ENCODE peak calls at places on chromosomes 13 and 19, in four cellular contexts. T, V, C and F are unnamed samples.

GRCh38 chr13:100129605-100130004 is 40.7 kb downstream of the PCCA start:
- DNase-seq in T (no peak), V (no peak), C (no peak), F (no peak)

GRCh38 chr13:48006396-48006795 is 5.3 kb upstream of the SUCLA2 start:
- DNase-seq in V (no peak), T (no peak), C (no peak), F (no peak)

GRCh38 chr13:109773276-109773675 is 13.1 kb downstream of the IRS2 start:
- DNase-seq in C (peak), T (no peak), V (no peak), F (no peak)

GRCh38 chr19:589693-590395 is at the start of gene HCN2:
- DNase-seq in V (no peak), T (no peak), C (no peak), F (no peak)

GRCh38 chr19:40443930-40444180 is 280 bp downstream of the SERTAD3 start:
- DNase-seq in T (no peak), V (no peak), C (no peak), F (no peak)

GRCh38 chr19:4288091-4288777 is 9.2 kb downstream of the SHD start:
- DNase-seq in C (peak), T (no peak), V (no peak), F (no peak)

GRCh38 chr13:94305934-94306333 is 173.5 kb downstream of the DCT start:
- DNase-seq in V (no peak), C (no peak), T (no peak), F (no peak)

GRCh38 chr19:45395524-45396388 is 9.1 kb downstream of the PPP1R13L start:
- DNase-seq in V (no peak), T (no peak), C (no peak), F (no peak)

GRCh38 chr19:30115947-30116346 is 173.9 kb downstream of the URI1 start:
- DNase-seq in C (no peak), T (no peak), V (no peak), F (no peak)

GRCh38 chr19:35248310-35249145 is at the start of gene LSR:
- DNase-seq in V (peak), T (peak), C (no peak), F (peak)

GRCh38 chr19:2207991-2208860 is 27.9 kb downstream of the PLEKHJ1 start:
- DNase-seq in V (peak), T (no peak), C (no peak), F (no peak)

GRCh38 chr13:92354583-92354982 is 872.0 kb upstream of the GPC6 start:
- DNase-seq in V (no peak), C (no peak), T (no peak), F (no peak)

GRCh38 chr13:65597839-65598818 is 1632.0 kb downstream of the PCDH9 start:
- DNase-seq in C (no peak), V (no peak), T (no peak), F (no peak)

GRCh38 chr19:38848299-38849146 is 1.3 kb downstream of the HNRNPL start:
- DNase-seq in T (no peak), C (no peak), V (no peak), F (no peak)

GRCh38 chr13:41546372-41547252 is 89.3 kb downstream of the RGCC start:
- DNase-seq in T (no peak), V (no peak), C (peak), F (no peak)

GRCh38 chr13:43424386-43424785 is 362.4 kb downstream of the ENOX1 start:
- DNase-seq in T (no peak), C (no peak), V (no peak), F (no peak)

GRCh38 chr19:43997631-43998290 is 5.0 kb upstream of the ZNF230 start:
- DNase-seq in T (no peak), V (no peak), C (no peak), F (no peak)

GRCh38 chr19:46861691-46862503 is 1.1 kb downstream of the ARHGAP35 start:
- DNase-seq in T (peak), V (peak), C (no peak), F (peak)

GRCh38 chr19:32407004-32407992 is 1.7 kb downstream of the DPY19L3 start:
- DNase-seq in T (no peak), C (no peak), V (no peak), F (peak)

GRCh38 chr19:11136400-11137101 is 19.0 kb downstream of the SPC24 start:
- DNase-seq in T (no peak), C (no peak), V (no peak), F (no peak)

GRCh38 chr13:72959643-72960042 is 99.2 kb upstream of the KLF5 start:
- DNase-seq in V (no peak), C (no peak), T (no peak), F (no peak)

GRCh38 chr13:67230774-67231480 is 791 bp upstream of the PCDH9 start:
- DNase-seq in V (peak), T (peak), C (peak), F (peak)
- TF ChIP-seq POLR2A in V (no peak), T (no peak), C (no peak), F (no peak)

GRCh38 chr19:15714638-15715037 is 13.2 kb upstream of the OR10H2 start:
- DNase-seq in T (no peak), C (no peak), V (no peak), F (no peak)

GRCh38 chr19:15721208-15721607 is 6.6 kb upstream of the OR10H2 start:
- DNase-seq in V (no peak), C (no peak), T (no peak), F (no peak)

GRCh38 chr19:15717781-15718180 is 10.0 kb upstream of the OR10H2 start:
- DNase-seq in C (no peak), V (no peak), T (no peak), F (no peak)

DNA sequence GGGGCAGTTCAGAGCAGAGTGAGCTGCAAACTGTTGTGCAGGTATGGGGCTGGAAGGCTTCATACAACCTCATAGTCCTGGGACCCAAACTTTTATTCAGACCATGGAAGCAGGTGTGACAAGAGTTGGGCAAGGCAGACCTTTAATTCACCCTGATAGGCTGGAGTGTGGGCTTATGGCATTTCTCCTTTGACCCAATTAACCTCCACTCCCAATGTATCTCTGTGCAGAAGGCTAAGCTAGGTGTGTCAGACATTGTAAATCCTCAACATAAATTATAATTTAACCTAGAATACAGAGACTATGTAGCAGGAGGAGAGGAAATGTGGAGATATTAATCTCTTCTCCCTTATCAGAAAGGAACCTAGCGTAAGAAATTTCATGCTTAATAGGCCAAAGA is 12.2 kb upstream of the OR10H2 start:
- DNase-seq in T (no peak), V (no peak), C (no peak), F (no peak)
- TF ChIP-seq POLR2A in T (no peak), V (no peak), C (no peak), F (no peak)

GRCh38 chr19:49664171-49665070 is 1.2 kb downstream of the IRF3 start:
- DNase-seq in V (peak), T (peak), C (peak), F (peak)
- TF ChIP-seq POLR2A in V (peak), T (peak), C (peak), F (peak)

GRCh38 chr13:106566682-106567420 is 1.1 kb downstream of the ARGLU1 start:
- DNase-seq in V (peak), T (peak), C (peak), F (peak)
- TF ChIP-seq POLR2A in V (peak), T (peak), C (peak), F (no peak)

DNA sequence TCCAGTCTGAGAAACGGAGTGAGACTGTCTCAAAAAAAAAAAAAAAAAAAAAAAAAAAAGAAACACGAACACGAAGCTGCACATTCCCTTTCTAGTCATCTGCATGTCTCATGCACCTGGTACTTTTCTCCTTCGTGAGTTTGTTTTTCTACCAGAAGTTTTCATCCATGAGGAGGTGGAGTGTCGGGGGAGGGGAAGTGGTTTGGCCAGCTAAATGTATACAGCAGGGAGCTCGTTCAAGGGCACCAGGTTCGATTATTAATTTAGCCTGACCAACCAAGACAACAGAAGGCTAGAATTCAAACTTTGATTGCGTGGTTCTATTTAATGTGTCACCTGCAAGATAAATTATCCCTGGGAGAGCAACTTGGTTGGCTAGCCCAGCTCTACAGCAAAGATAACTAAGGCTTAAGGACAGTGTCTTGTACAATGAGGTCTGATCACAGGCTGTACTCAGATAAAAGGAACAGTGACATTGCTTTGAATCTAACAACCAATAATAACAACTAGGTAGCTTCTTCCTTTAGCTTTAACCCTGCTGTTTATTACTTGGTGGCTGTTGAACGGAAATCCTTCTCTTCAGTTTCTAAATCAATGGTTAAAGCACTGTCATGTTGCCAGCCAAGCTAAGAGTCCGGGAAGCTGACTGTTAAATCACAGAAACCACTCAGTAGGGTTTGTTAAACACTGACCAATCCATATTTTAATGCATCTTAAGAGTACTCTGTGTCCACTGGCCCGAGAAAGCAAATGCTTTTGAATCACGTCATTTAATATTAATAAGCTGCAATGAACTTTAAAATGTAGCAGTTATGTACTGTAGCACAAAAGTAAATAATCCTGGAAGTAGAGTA is 98.4 kb upstream of the STARD13 start:
- DNase-seq in T (no peak), V (peak), C (no peak), F (no peak)
- TF ChIP-seq POLR2A in T (no peak), V (peak), C (no peak), F (no peak)

GRCh38 chr19:12907166-12907565 is 11.9 kb downstream of the SYCE2 start:
- DNase-seq in T (no peak), V (no peak), C (no peak), F (no peak)

GRCh38 chr19:12913871-12914690 is 5.0 kb downstream of the SYCE2 start:
- DNase-seq in C (no peak), T (no peak), V (peak), F (no peak)

GRCh38 chr19:12918253-12918652 is 840 bp downstream of the SYCE2 start:
- DNase-seq in T (no peak), V (no peak), C (no peak), F (peak)

DNA sequence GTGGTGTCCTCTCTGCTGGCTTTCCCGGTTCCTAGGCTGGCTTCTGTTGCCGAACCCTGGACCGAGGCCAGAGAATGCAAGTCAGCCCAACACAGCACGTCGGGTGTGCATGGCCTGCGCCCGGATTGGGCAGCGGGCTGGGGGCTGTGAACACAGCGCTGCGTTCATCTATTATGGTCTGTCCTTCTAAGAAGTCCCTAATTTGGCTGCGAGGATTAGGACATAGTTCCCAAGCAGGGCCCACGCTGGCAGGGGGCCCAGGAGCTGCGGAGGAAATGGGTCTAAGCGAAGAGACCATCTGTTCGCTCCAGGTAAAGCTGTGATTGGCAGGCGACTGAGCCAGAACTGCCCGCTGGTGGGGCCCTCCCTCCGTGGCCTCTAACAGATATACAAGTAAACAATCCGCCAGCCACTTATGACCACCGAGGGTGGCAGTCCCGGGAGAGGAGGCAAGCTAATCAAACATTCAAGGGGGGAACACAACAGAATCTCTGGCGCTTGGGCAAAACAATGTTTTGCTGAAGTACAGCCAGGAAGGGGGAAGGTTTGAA is 6.0 kb downstream of the SYCE2 start:
- DNase-seq in T (peak), V (peak), C (no peak), F (peak)
- TF ChIP-seq POLR2A in T (no peak), V (peak), C (no peak), F (no peak)